ENCODE peak calls at places on chromosomes 7 and 10, in seven cellular contexts. M is stomach, Y is mucosa of descending colon, H is aorta, A is psoas muscle, I is astrocyte of the spinal cord, B is brain microvascular endothelial cell. L is an unnamed sample.

GRCh38 chr7:45874408-45875131 is 1.7 kb upstream of the CCDC201 start:
- DNase-seq in A (no peak), B (peak), H (no peak), M (no peak), I (peak), Y (no peak), L (peak)

GRCh38 chr7:148854975-148855374 is 29.1 kb downstream of the EZH2 start:
- DNase-seq in I (no peak), H (no peak), A (no peak), Y (no peak), B (no peak), M (no peak), L (no peak)

GRCh38 chr10:89207801-89208551 is 859 bp upstream of the CH25H start:
- DNase-seq in Y (peak), B (no peak), M (no peak), I (peak), H (peak), A (peak), L (no peak)

GRCh38 chr7:66758964-66759628 is 18.6 kb downstream of the RABGEF1 start:
- DNase-seq in A (no peak), M (no peak), Y (no peak), B (peak), I (no peak), H (no peak), L (no peak)

GRCh38 chr7:127909424-127910152 is 121.6 kb downstream of the LRRC4 start:
- DNase-seq in I (no peak), A (no peak), H (no peak), Y (no peak), B (no peak), M (no peak), L (no peak)

GRCh38 chr10:132812544-132812943 is 26.6 kb upstream of the NKX6-2 start:
- DNase-seq in B (no peak), A (no peak), Y (no peak), M (peak), I (no peak), H (peak), L (no peak)

GRCh38 chr7:40586197-40586596 is 451.4 kb downstream of the SUGCT start:
- DNase-seq in M (no peak), A (no peak), H (no peak), Y (no peak), B (peak), I (peak), L (peak)

GRCh38 chr7:134420509-134421125 is 38.3 kb downstream of the AKR1B1 start:
- DNase-seq in Y (no peak), B (peak), M (peak), H (no peak), I (peak), A (no peak), L (no peak)

GRCh38 chr7:29987821-29988317 is 1.7 kb downstream of the SCRN1 start:
- DNase-seq in B (peak), I (peak), Y (no peak), M (no peak), A (no peak), H (no peak), L (peak)

GRCh38 chr7:6271091-6271658 is 1.2 kb downstream of the CYTH3 start:
- DNase-seq in I (peak), Y (peak), H (peak), B (no peak), A (peak), M (peak), L (no peak)

GRCh38 chr10:19945275-19945674 is 129.0 kb downstream of the PLXDC2 start:
- DNase-seq in Y (no peak), A (peak), M (no peak), H (no peak), B (no peak), I (no peak), L (no peak)

GRCh38 chr7:155002411-155003214 is at the start of gene PAXIP1:
- DNase-seq in H (peak), Y (peak), A (peak), M (peak), B (no peak), I (peak), L (no peak)

GRCh38 chr7:29078286-29078685 is 68.1 kb downstream of the CPVL start:
- DNase-seq in Y (no peak), M (no peak), B (no peak), I (no peak), H (no peak), A (no peak), L (no peak)

GRCh38 chr7:128448751-128449300 is 6.9 kb upstream of the HILPDA start:
- DNase-seq in H (no peak), A (no peak), I (no peak), Y (no peak), B (no peak), M (no peak), L (no peak)

GRCh38 chr10:47257396-47258120 is 42.4 kb upstream of the GDF10 start:
- DNase-seq in M (no peak), A (no peak), I (peak), B (peak), Y (no peak), H (no peak), L (no peak)

GRCh38 chr7:134941185-134941900 is 45.0 kb upstream of the AGBL3 start:
- DNase-seq in H (no peak), M (no peak), B (peak), I (peak), Y (no peak), A (no peak), L (no peak)

GRCh38 chr10:107502263-107502979 is 337.9 kb upstream of the SORCS1 start:
- DNase-seq in I (no peak), Y (no peak), M (no peak), A (no peak), B (no peak), H (no peak), L (no peak)

GRCh38 chr7:121428857-121429489 is 32.9 kb upstream of the FAM3C start:
- DNase-seq in B (peak), M (no peak), Y (no peak), H (no peak), I (no peak), A (no peak), L (peak)

GRCh38 chr10:17921378-17921777 is 30.3 kb upstream of the SLC39A12 start:
- DNase-seq in Y (no peak), H (no peak), B (no peak), M (no peak), A (no peak), I (no peak), L (no peak)

GRCh38 chr10:14524692-14525091 is 194.0 kb upstream of the FRMD4A start:
- DNase-seq in B (no peak), M (no peak), H (no peak), Y (no peak), A (no peak), I (no peak), L (no peak)

GRCh38 chr7:22920664-22921063 is 93.3 kb downstream of the HYCC1 start:
- DNase-seq in I (no peak), M (no peak), B (no peak), Y (no peak), H (no peak), A (no peak), L (no peak)

GRCh38 chr7:2109936-2110585 is 122.7 kb downstream of the MAD1L1 start:
- DNase-seq in A (peak), B (peak), I (peak), Y (no peak), H (no peak), M (peak), L (peak)

GRCh38 chr10:69573056-69573806 is at the start of gene NEUROG3:
- DNase-seq in Y (no peak), H (no peak), M (no peak), A (peak), B (no peak), I (no peak), L (no peak)

GRCh38 chr7:98488167-98488566 is 87.3 kb upstream of the BAIAP2L1 start:
- DNase-seq in Y (no peak), I (no peak), A (no peak), B (no peak), H (peak), M (no peak), L (no peak)

GRCh38 chr10:5951167-5951711 is 26.1 kb downstream of the IL15RA start:
- DNase-seq in I (no peak), A (peak), M (peak), H (peak), Y (no peak), B (no peak), L (no peak)

GRCh38 chr10:88181902-88182671 is 318.7 kb downstream of the PTEN start:
- DNase-seq in H (no peak), Y (no peak), M (no peak), A (no peak), B (no peak), I (no peak), L (no peak)

GRCh38 chr10:122165914-122166313 is 105.2 kb upstream of the BTBD16 start:
- DNase-seq in A (no peak), I (no peak), H (no peak), B (no peak), M (no peak), Y (no peak), L (no peak)

GRCh38 chr10:6062101-6062771 is at the start of gene IL2RA:
- DNase-seq in H (no peak), I (no peak), B (no peak), A (no peak), Y (peak), M (peak), L (no peak)

GRCh38 chr10:26556756-26557640 is 118.9 kb downstream of the APBB1IP start:
- DNase-seq in A (no peak), H (no peak), M (no peak), I (peak), Y (no peak), B (peak), L (no peak)

GRCh38 chr10:33901166-33901565 is 566.7 kb upstream of the NRP1 start:
- DNase-seq in B (peak), H (no peak), M (no peak), Y (no peak), I (peak), A (no peak), L (peak)

GRCh38 chr10:5447611-5448071 is 35.3 kb downstream of the NET1 start:
- DNase-seq in I (no peak), A (no peak), Y (no peak), B (no peak), H (no peak), M (no peak), L (no peak)

GRCh38 chr10:111725035-111725434 is 458.5 kb downstream of the GPAM start:
- DNase-seq in Y (no peak), I (no peak), A (no peak), M (no peak), H (no peak), B (no peak), L (no peak)

GRCh38 chr10:110296966-110297365 is 7.8 kb downstream of the SMNDC1 start:
- DNase-seq in M (no peak), Y (no peak), H (no peak), I (no peak), A (no peak), B (no peak), L (no peak)

GRCh38 chr7:110918949-110919548 is 171.9 kb upstream of the LRRN3 start:
- DNase-seq in I (no peak), A (no peak), Y (no peak), M (no peak), B (no peak), H (no peak), L (no peak)
- H3K4me3 ChIP-seq in I (no peak), A (no peak), Y (no peak), M (no peak), B (no peak), H (no peak), L (no peak)

GRCh38 chr10:101845903-101846302 is 2.3 kb upstream of the KCNIP2 start:
- DNase-seq in H (no peak), B (no peak), I (no peak), A (no peak), M (no peak), Y (no peak), L (no peak)

GRCh38 chr10:101841826-101842225 is 1.8 kb downstream of the KCNIP2 start:
- DNase-seq in Y (no peak), B (no peak), M (no peak), A (no peak), I (no peak), H (no peak), L (no peak)

GRCh38 chr10:101840741-101841453 is 2.7 kb downstream of the KCNIP2 start:
- DNase-seq in M (peak), A (peak), Y (peak), I (peak), H (peak), B (peak), L (no peak)

GRCh38 chr10:101840102-101840684 is 3.4 kb downstream of the KCNIP2 start:
- DNase-seq in Y (no peak), H (no peak), B (no peak), I (no peak), A (no peak), M (no peak), L (no peak)

DNA sequence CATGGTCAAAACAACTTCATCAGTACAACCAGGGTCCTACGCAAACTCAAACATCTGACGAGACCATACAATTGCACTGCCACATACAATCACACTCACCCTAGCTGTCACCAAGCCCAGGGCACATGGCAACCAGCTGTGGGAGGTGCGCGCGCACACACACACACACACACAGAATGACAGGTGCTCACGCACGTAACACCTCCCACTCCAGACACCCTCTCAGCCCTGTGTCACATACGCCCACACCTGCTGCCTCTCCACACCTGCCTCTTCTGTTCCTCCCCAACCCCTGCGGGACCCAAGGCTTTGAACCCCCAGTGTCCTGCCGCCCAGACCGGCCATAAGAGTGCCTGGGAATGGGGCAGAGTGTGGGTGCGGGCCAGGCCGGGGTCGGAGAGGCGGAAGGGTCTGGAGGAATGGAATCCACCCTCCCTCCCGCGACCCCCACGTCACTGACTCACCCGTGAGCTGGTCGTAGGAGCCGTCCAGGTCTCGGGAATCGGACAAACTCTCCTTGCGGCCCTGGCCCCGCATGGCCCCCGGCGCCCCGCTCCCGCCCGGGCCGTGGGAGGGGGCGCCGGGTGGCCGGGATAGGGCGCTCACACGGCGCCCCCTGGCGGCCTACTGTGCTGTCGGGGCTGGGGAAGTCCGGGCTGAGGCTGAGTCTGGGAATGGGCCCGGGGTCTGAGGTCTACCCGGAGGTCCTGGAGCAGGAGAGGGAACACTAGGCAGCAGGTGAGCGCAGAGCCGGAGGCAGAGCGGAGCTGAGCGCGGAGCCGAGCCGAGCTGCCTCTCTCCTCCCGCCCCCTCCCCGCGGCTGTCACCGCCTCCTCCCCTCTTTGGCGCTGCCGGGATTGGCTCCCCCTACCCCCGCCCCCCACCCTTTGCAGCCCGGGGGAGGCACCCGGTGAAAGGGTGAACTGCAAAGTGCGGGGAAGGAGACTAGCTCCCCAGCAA is at the start of gene KCNIP2:
- DNase-seq in I (no peak), H (no peak), M (no peak), Y (peak), A (no peak), B (no peak), L (no peak)
- H3K4me3 ChIP-seq in I (no peak), H (no peak), M (peak), Y (no peak), A (no peak), B (peak), L (no peak)

DNA sequence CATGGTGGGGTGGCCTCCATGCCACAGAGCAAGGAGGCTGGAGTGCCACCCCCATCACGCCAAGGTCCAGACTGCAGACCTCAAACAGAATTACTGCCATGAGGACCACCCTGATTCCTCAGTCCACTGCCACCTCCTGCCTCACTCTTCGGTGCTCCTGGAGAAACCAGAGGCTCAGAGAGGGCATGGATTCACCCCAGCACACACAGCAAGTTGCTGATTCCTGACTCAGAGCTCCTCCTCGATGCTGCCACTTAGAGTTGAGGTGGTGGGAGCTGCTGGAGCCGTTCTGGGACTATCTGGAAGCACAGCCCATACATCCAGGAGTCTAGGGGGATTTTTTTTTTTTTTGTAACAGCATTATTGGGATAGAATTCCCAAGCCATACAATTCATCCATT is 22.0 kb upstream of the MYL10 start:
- DNase-seq in A (no peak), H (no peak), B (no peak), I (no peak), M (no peak), Y (no peak), L (no peak)
- H3K4me3 ChIP-seq in A (peak), H (no peak), B (no peak), I (no peak), M (no peak), Y (no peak), L (peak)

GRCh38 chr7:140656548-140657515 is 15.9 kb upstream of the ADCK2 start:
- DNase-seq in I (peak), H (peak), M (peak), B (peak), A (no peak), Y (no peak), L (no peak)
- H3K4me3 ChIP-seq in I (no peak), H (peak), M (peak), B (peak), A (peak), Y (no peak), L (peak)

GRCh38 chr10:72087392-72087968 is 871 bp downstream of the SPOCK2 start:
- DNase-seq in M (no peak), I (no peak), B (no peak), Y (peak), H (no peak), A (no peak), L (no peak)
- H3K4me3 ChIP-seq in M (peak), I (no peak), B (no peak), Y (peak), H (no peak), A (peak), L (no peak)

DNA sequence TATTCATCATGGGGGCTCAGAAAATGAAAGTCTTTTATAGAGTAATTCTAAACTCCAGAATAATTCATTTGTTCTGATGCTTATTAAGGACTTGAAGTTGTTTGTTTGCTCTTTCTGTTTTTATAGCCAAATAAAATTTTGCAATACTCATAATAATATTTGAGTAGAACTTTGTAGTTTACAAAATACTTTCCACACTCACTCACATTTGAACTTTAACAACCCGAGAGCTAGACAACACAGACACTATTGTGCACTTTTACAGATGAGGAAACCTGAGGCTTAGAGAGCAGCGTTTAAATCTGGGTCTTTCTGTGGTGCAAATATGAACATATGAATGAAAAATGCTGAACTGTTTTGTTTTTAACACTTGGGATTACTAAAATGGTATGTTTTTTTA is 126.8 kb downstream of the KAT6B start:
- DNase-seq in M (no peak), A (no peak), H (no peak), I (no peak), B (no peak), Y (no peak), L (no peak)
- H3K4me3 ChIP-seq in M (no peak), A (no peak), H (no peak), I (no peak), B (no peak), Y (no peak), L (no peak)

GRCh38 chr7:27073066-27073465 is 22.7 kb downstream of the HOXA1 start:
- DNase-seq in A (no peak), H (no peak), Y (no peak), M (no peak), I (no peak), B (no peak), L (no peak)
- H3K4me3 ChIP-seq in A (no peak), H (no peak), Y (no peak), M (no peak), I (no peak), B (no peak), L (no peak)

DNA sequence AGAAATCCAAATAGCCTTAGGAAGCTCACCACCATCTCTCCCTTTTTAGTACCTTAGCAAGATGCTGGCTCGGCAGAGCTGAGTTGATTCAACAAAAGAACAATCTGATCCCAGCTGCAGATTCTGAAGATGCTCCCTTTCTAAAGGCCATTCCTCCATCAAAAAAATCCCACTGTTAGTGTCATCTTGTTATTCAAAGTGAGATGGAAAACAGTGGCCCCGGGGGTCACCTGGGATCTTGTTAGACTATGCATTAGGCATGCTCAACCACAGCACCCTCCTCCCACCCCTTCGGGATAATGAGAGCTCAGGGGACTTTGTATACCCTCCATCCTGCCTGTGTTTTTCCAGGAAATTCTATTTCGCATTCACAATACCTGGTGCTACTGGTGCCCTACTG is 2.4 kb downstream of the NCAPG2 start:
- DNase-seq in H (no peak), I (no peak), B (no peak), A (no peak), M (no peak), Y (no peak), L (no peak)
- H3K4me3 ChIP-seq in H (no peak), I (no peak), B (no peak), A (no peak), M (no peak), Y (no peak), L (no peak)

L was measured in AG04449.